ENCODE peak calls at places on chromosomes 12 and 14, in six cellular contexts. One of them, this sample, is unnamed.

GRCh38 chr12:20374775-20375174 is 6.4 kb downstream of the PDE3A start:
- DNase-seq in HepG2: no peak
- DNase-seq in astrocyte of the spinal cord: no peak
- DNase-seq in astrocyte of the cerebellum: no peak
- DNase-seq in tibial artery: no peak
- DNase-seq in A673: no peak
- DNase-seq in this sample: no peak

GRCh38 chr12:124509676-124510300 is 57.6 kb downstream of the NCOR2 start:
- DNase-seq in HepG2: peak; percentile 86
- DNase-seq in astrocyte of the cerebellum: no peak
- DNase-seq in A673: no peak
- DNase-seq in tibial artery: peak; percentile 85
- DNase-seq in astrocyte of the spinal cord: peak; percentile 86
- DNase-seq in this sample: no peak

GRCh38 chr12:119236372-119236771 is 57.6 kb downstream of the HSPB8 start:
- DNase-seq in HepG2: no peak
- DNase-seq in astrocyte of the spinal cord: no peak
- DNase-seq in A673: no peak
- DNase-seq in tibial artery: no peak
- DNase-seq in astrocyte of the cerebellum: no peak
- DNase-seq in this sample: no peak

GRCh38 chr12:6963016-6963731 is 7.3 kb downstream of the PHB2 start:
- DNase-seq in astrocyte of the spinal cord: no peak
- DNase-seq in tibial artery: peak; percentile 70
- DNase-seq in A673: no peak
- DNase-seq in astrocyte of the cerebellum: no peak
- DNase-seq in HepG2: no peak
- DNase-seq in this sample: no peak

GRCh38 chr12:72274926-72275325 is 2.8 kb downstream of the TRHDE start:
- DNase-seq in A673: peak; percentile 15
- DNase-seq in astrocyte of the cerebellum: no peak
- DNase-seq in astrocyte of the spinal cord: peak; percentile 52
- DNase-seq in tibial artery: no peak
- DNase-seq in HepG2: peak; percentile 6
- DNase-seq in this sample: no peak

GRCh38 chr14:50964683-50965390 is 20.6 kb upstream of the PYGL start:
- DNase-seq in astrocyte of the spinal cord: peak; percentile 96
- DNase-seq in HepG2: peak; percentile 45
- DNase-seq in astrocyte of the cerebellum: peak; percentile 92
- DNase-seq in A673: peak; percentile 64
- DNase-seq in tibial artery: peak; percentile 78
- DNase-seq in this sample: no peak

GRCh38 chr12:130787445-130788410 is 51.3 kb downstream of the STX2 start:
- DNase-seq in astrocyte of the spinal cord: peak; percentile 76
- DNase-seq in tibial artery: no peak
- DNase-seq in HepG2: no peak
- DNase-seq in A673: no peak
- DNase-seq in astrocyte of the cerebellum: no peak
- DNase-seq in this sample: no peak

GRCh38 chr12:55688716-55689655 is 18.7 kb downstream of the ITGA7 start:
- DNase-seq in tibial artery: peak; percentile 51
- DNase-seq in astrocyte of the cerebellum: no peak
- DNase-seq in HepG2: no peak
- DNase-seq in A673: no peak
- DNase-seq in astrocyte of the spinal cord: no peak
- DNase-seq in this sample: no peak

GRCh38 chr12:19058235-19059021 is 71.1 kb upstream of the PLEKHA5 start:
- DNase-seq in astrocyte of the spinal cord: peak; percentile 36
- DNase-seq in A673: no peak
- DNase-seq in tibial artery: no peak
- DNase-seq in HepG2: no peak
- DNase-seq in astrocyte of the cerebellum: peak; percentile 13
- DNase-seq in this sample: no peak

GRCh38 chr14:58878740-58879139 is 241.0 kb downstream of the DACT1 start:
- DNase-seq in HepG2: no peak
- DNase-seq in astrocyte of the cerebellum: no peak
- DNase-seq in A673: no peak
- DNase-seq in tibial artery: no peak
- DNase-seq in astrocyte of the spinal cord: no peak
- DNase-seq in this sample: no peak

GRCh38 chr14:58887931-58888330 is 250.2 kb downstream of the DACT1 start:
- DNase-seq in astrocyte of the spinal cord: no peak
- DNase-seq in A673: no peak
- DNase-seq in tibial artery: no peak
- DNase-seq in astrocyte of the cerebellum: no peak
- DNase-seq in HepG2: no peak
- DNase-seq in this sample: no peak

GRCh38 chr14:58882577-58883018 is 244.8 kb downstream of the DACT1 start:
- DNase-seq in tibial artery: no peak
- DNase-seq in astrocyte of the spinal cord: peak; percentile 63
- DNase-seq in astrocyte of the cerebellum: peak; percentile 62
- DNase-seq in A673: peak; percentile 97
- DNase-seq in HepG2: no peak
- DNase-seq in this sample: no peak

GRCh38 chr14:58881433-58881832 is 243.7 kb downstream of the DACT1 start:
- DNase-seq in tibial artery: no peak
- DNase-seq in astrocyte of the spinal cord: no peak
- DNase-seq in astrocyte of the cerebellum: no peak
- DNase-seq in A673: no peak
- DNase-seq in HepG2: no peak
- DNase-seq in this sample: no peak

DNA sequence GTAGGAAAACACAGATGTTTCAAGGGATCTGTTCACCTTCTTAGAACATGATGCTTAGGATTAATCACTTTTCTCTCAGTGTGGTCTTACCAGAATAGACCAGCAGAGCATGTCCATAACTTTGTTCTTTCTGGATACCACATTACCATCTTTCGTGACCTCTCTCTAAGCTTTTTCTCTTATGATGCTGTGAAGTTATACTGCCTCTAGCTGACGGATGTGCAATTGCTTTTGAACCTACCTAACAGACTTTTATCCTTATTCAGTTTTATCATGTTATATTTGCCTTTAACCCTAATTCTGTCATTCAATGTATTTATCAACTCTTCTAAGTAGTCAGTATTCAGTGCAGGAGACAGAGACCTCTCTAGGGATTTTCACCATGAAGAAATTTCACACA is 246.7 kb downstream of the DACT1 start:
- DNase-seq in HepG2: peak; percentile 3
- DNase-seq in tibial artery: no peak
- DNase-seq in astrocyte of the cerebellum: no peak
- DNase-seq in astrocyte of the spinal cord: no peak
- DNase-seq in A673: no peak
- DNase-seq in this sample: no peak
- TF ChIP-seq CTCF in HepG2: peak; percentile 8
- TF ChIP-seq CTCF in tibial artery: no peak
- TF ChIP-seq CTCF in astrocyte of the cerebellum: no peak
- TF ChIP-seq CTCF in astrocyte of the spinal cord: no peak
- TF ChIP-seq CTCF in A673: peak; percentile 43
- TF ChIP-seq CTCF in this sample: peak; percentile 45

GRCh38 chr14:95003099-95003960 is 154.0 kb downstream of the DICER1 start:
- DNase-seq in astrocyte of the cerebellum: no peak
- DNase-seq in astrocyte of the spinal cord: no peak
- DNase-seq in tibial artery: no peak
- DNase-seq in HepG2: no peak
- DNase-seq in A673: no peak
- DNase-seq in this sample: no peak

GRCh38 chr14:95014036-95014435 is 143.3 kb downstream of the DICER1 start:
- DNase-seq in astrocyte of the cerebellum: no peak
- DNase-seq in HepG2: no peak
- DNase-seq in tibial artery: no peak
- DNase-seq in A673: no peak
- DNase-seq in astrocyte of the spinal cord: no peak
- DNase-seq in this sample: no peak

GRCh38 chr14:95011449-95012020 is 145.8 kb downstream of the DICER1 start:
- DNase-seq in tibial artery: no peak
- DNase-seq in HepG2: no peak
- DNase-seq in A673: no peak
- DNase-seq in astrocyte of the cerebellum: no peak
- DNase-seq in astrocyte of the spinal cord: no peak
- DNase-seq in this sample: no peak

GRCh38 chr14:95006479-95006878 is 150.8 kb downstream of the DICER1 start:
- DNase-seq in A673: no peak
- DNase-seq in tibial artery: no peak
- DNase-seq in astrocyte of the cerebellum: no peak
- DNase-seq in HepG2: no peak
- DNase-seq in astrocyte of the spinal cord: no peak
- DNase-seq in this sample: no peak

GRCh38 chr14:95008445-95009217 is 148.7 kb downstream of the DICER1 start:
- DNase-seq in astrocyte of the cerebellum: no peak
- DNase-seq in tibial artery: no peak
- DNase-seq in HepG2: no peak
- DNase-seq in astrocyte of the spinal cord: no peak
- DNase-seq in A673: no peak
- DNase-seq in this sample: no peak
- H3K4me3 ChIP-seq in astrocyte of the cerebellum: no peak overlapping the region
- H3K4me3 ChIP-seq in tibial artery: no peak overlapping the region
- H3K4me3 ChIP-seq in HepG2: no peak overlapping the region
- H3K4me3 ChIP-seq in astrocyte of the spinal cord: no peak overlapping the region
- H3K4me3 ChIP-seq in A673: no peak overlapping the region
- H3K4me3 ChIP-seq in this sample: no peak overlapping the region

DNA sequence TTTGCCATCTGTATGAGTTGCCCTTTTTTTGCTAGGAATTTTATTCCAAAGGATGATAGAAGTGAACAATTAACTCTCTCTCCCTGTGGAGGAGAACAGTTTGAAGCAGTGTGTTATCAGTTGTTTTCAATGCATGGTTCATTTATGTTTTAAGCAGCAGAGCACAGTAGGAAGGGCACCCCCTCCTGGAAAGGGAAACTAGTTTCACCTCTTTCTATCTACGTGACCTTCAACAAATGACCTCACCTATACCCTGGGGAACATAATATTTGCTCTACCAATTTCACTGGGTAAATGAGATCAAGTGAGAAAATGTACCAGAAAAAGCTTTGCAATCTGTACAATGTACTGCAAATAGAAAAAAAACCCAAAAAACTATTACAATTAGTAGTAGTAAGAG is 5.4 kb upstream of the DCP1B start:
- DNase-seq in astrocyte of the spinal cord: no peak
- DNase-seq in HepG2: peak; percentile 62
- DNase-seq in A673: no peak
- DNase-seq in astrocyte of the cerebellum: no peak
- DNase-seq in tibial artery: no peak
- DNase-seq in this sample: no peak
- TF ChIP-seq CTCF in astrocyte of the spinal cord: peak; percentile 21
- TF ChIP-seq CTCF in HepG2: peak; percentile 58
- TF ChIP-seq CTCF in A673: peak; percentile 14
- TF ChIP-seq CTCF in astrocyte of the cerebellum: no peak
- TF ChIP-seq CTCF in tibial artery: no peak
- TF ChIP-seq CTCF in this sample: no peak

DNA sequence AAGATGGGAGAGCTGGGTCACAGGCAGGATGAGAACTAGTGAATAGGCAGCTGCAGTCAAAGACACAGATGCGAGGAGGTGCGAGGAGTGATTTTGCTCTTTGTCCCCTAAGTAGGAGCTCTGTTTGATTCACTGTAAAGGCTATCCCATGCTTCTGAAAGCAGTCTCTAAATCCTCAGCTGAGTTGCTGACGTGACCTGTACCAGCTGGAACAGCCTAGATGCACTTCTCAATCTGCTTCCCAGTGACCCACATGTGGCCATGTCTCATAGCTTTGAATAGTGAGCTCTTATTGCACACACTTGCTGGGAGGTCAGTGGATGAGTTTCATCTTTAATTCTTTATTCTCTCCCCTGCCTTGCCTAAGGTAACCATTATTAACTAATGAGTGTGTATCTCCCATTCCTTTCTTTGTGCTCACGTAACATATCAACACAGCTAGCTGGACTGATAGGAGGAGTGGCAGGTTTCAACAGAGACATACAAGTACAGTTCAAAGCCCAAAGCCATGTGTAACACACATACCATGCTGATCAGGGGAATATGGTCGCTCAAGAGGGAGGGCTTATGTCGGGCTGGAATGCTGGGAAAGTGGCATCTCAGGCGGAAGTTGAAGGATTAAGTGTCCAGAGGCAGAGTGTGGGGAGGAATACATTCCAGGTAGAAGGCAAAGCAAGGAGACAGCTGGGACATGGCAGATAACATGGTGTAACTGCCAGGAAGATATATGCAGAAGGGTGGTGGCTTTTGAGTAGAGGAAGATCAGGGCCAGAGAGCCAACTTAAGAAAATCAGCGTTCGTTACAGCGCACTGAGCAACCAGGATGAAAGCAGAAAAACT is 15.4 kb upstream of the YY1 start:
- DNase-seq in A673: no peak
- DNase-seq in tibial artery: no peak
- DNase-seq in HepG2: peak; percentile 84
- DNase-seq in astrocyte of the spinal cord: no peak
- DNase-seq in astrocyte of the cerebellum: no peak
- DNase-seq in this sample: no peak
- H3K4me3 ChIP-seq in A673: no peak overlapping the region
- H3K4me3 ChIP-seq in tibial artery: no peak overlapping the region
- H3K4me3 ChIP-seq in HepG2: peak overlapping the region; percentile 33
- H3K4me3 ChIP-seq in astrocyte of the spinal cord: no peak overlapping the region
- H3K4me3 ChIP-seq in astrocyte of the cerebellum: no peak overlapping the region
- H3K4me3 ChIP-seq in this sample: no peak overlapping the region

GRCh38 chr14:87896393-87897380 is 96.3 kb downstream of the GALC start:
- DNase-seq in astrocyte of the cerebellum: peak; percentile 60
- DNase-seq in HepG2: peak; percentile 41
- DNase-seq in astrocyte of the spinal cord: peak; percentile 64
- DNase-seq in tibial artery: no peak
- DNase-seq in A673: peak; percentile 65
- DNase-seq in this sample: peak; percentile 8
- TF ChIP-seq CTCF in astrocyte of the cerebellum: peak; percentile 50
- TF ChIP-seq CTCF in HepG2: peak; percentile 68
- TF ChIP-seq CTCF in astrocyte of the spinal cord: peak; percentile 70
- TF ChIP-seq CTCF in tibial artery: peak; percentile 39
- TF ChIP-seq CTCF in A673: peak; percentile 81
- TF ChIP-seq CTCF in this sample: peak; percentile 44